ENCODE peak calls at places on chromosome 3, in six cellular contexts. R is NCI-H1105 treated with DMSO at 0.1 percent for 48 hours, B is 8988T, W is H9, X is AG09309, P is endodermal cell. T is an unnamed sample.

GRCh38 chr3:9032236-9032777 is 69.0 kb upstream of the RAD18 start:
- DNase-seq in R (no peak), P (peak), B (no peak), W (no peak), X (no peak), T (no peak)

GRCh38 chr3:57673158-57673557 is 19.7 kb downstream of the DENND6A start:
- DNase-seq in P (no peak), W (no peak), X (no peak), R (no peak), B (no peak), T (no peak)

GRCh38 chr3:47228088-47228487 is 54.5 kb downstream of the KIF9 start:
- DNase-seq in R (no peak), P (no peak), X (no peak), W (no peak), B (no peak), T (no peak)

GRCh38 chr3:150798122-150798618 is 35.2 kb upstream of the SIAH2 start:
- DNase-seq in P (peak), W (peak), R (no peak), X (no peak), B (no peak), T (no peak)

GRCh38 chr3:163368168-163368567 is 1710.1 kb downstream of the SI start:
- DNase-seq in X (no peak), B (no peak), P (no peak), R (no peak), W (no peak), T (no peak)

GRCh38 chr3:64956619-64957018 is 268.8 kb upstream of the ADAMTS9 start:
- DNase-seq in W (no peak), X (no peak), P (no peak), B (no peak), R (no peak), T (no peak)

GRCh38 chr3:5494913-5495519 is 307.5 kb downstream of the EDEM1 start:
- DNase-seq in W (no peak), P (no peak), R (no peak), B (no peak), X (no peak), T (no peak)

GRCh38 chr3:184314700-184315505 is 497 bp downstream of the EIF4G1 start:
- DNase-seq in R (peak), B (no peak), W (no peak), P (peak), X (no peak), T (no peak)

GRCh38 chr3:128275316-128276150 is 122.3 kb downstream of the EEFSEC start:
- DNase-seq in X (no peak), R (no peak), W (peak), B (no peak), P (peak), T (no peak)

GRCh38 chr3:167030059-167030458 is 350.0 kb downstream of the ZBBX start:
- DNase-seq in W (no peak), P (no peak), R (peak), B (no peak), X (no peak), T (no peak)

T was measured in GM19239.